ENCODE peak calls at places on chromosomes 7 and 10, in ten cellular contexts. X is IMR-90, V is right lobe of liver, U is heart left ventricle, K is thyroid gland, A is Peyer's patch, G is endothelial cell of umbilical vein, B is stomach, F is uterus, O is sigmoid colon. T is an unnamed sample.

GRCh38 chr10:118218562-118218961 is 123.6 kb downstream of the FAM204A start:
- DNase-seq in X (no peak), V (no peak), U (no peak), K (no peak), A (no peak), G (no peak), B (no peak), F (no peak), O (no peak), T (no peak)

GRCh38 chr7:138431517-138431916 is 28.5 kb upstream of the TRIM24 start:
- DNase-seq in X (no peak), V (no peak), U (no peak), K (no peak), A (no peak), G (no peak), B (no peak), F (no peak), O (no peak), T (no peak)

GRCh38 chr10:26221571-26221970 is 5.0 kb downstream of the GAD2 start:
- DNase-seq in X (no peak), V (no peak), U (no peak), K (no peak), A (no peak), G (no peak), B (no peak), F (no peak), O (no peak), T (no peak)

GRCh38 chr7:41504581-41504980 is 198.3 kb downstream of the INHBA start:
- DNase-seq in X (peak; percentile 15), V (no peak), U (no peak), K (no peak), A (no peak), G (no peak), B (no peak), F (no peak), O (no peak), T (no peak)

GRCh38 chr7:27191716-27192545 is 6.9 kb upstream of the HOXA11 start:
- DNase-seq in X (no peak), V (no peak), U (no peak), K (no peak), A (no peak), G (no peak), B (peak; percentile 24), F (peak; percentile 56), O (peak; percentile 91), T (no peak)

GRCh38 chr7:5517057-5517456 is 93.4 kb upstream of the TNRC18 start:
- DNase-seq in X (no peak), V (no peak), U (no peak), K (no peak), A (no peak), G (no peak), B (no peak), F (no peak), O (no peak), T (no peak)

GRCh38 chr7:142556745-142557144 is 192.5 kb upstream of the PRSS1 start:
- DNase-seq in X (peak; percentile 99), V (peak; percentile 73), U (peak; percentile 38), K (peak; percentile 53), A (peak; percentile 77), G (peak; percentile 91), B (peak; percentile 38), F (no peak), O (no peak), T (peak; percentile 58)

GRCh38 chr7:134820295-134820694 is 40.9 kb downstream of the CALD1 start:
- DNase-seq in X (no peak), V (no peak), U (no peak), K (no peak), A (no peak), G (no peak), B (no peak), F (no peak), O (no peak), T (no peak)

GRCh38 chr10:110717830-110718595 is 73.9 kb downstream of the RBM20 start:
- DNase-seq in X (no peak), V (no peak), U (peak; percentile 68), K (peak; percentile 13), A (no peak), G (no peak), B (no peak), F (no peak), O (peak; percentile 75), T (no peak)

GRCh38 chr10:71740069-71740468 is 20.5 kb upstream of the C10orf105 start:
- DNase-seq in X (peak; percentile 78), V (no peak), U (peak; percentile 58), K (peak; percentile 72), A (no peak), G (no peak), B (no peak), F (no peak), O (no peak), T (peak; percentile 70)

GRCh38 chr7:17144313-17144712 is 154.1 kb upstream of the AHR start:
- DNase-seq in X (peak; percentile 46), V (no peak), U (no peak), K (no peak), A (no peak), G (peak; percentile 22), B (no peak), F (no peak), O (no peak), T (peak; percentile 29)

GRCh38 chr7:34361663-34362250 is 296.3 kb upstream of the NPSR1 start:
- DNase-seq in X (no peak), V (no peak), U (no peak), K (no peak), A (no peak), G (no peak), B (no peak), F (no peak), O (no peak), T (no peak)

GRCh38 chr10:83917519-83918506 is 221.5 kb upstream of the GHITM start:
- DNase-seq in X (no peak), V (no peak), U (no peak), K (peak; percentile 30), A (peak; percentile 54), G (peak; percentile 3), B (no peak), F (no peak), O (peak; percentile 72), T (no peak)

GRCh38 chr7:121931149-121931922 is 58.4 kb downstream of the PTPRZ1 start:
- DNase-seq in X (no peak), V (no peak), U (no peak), K (no peak), A (no peak), G (no peak), B (no peak), F (no peak), O (no peak), T (no peak)

GRCh38 chr10:73126343-73126742 is 16.1 kb downstream of the NUDT13 start:
- DNase-seq in X (no peak), V (no peak), U (no peak), K (no peak), A (no peak), G (no peak), B (no peak), F (no peak), O (no peak), T (no peak)

GRCh38 chr7:88217675-88218427 is 2.0 kb downstream of the SRI start:
- DNase-seq in X (no peak), V (no peak), U (no peak), K (peak; percentile 24), A (no peak), G (no peak), B (no peak), F (no peak), O (no peak), T (no peak)
- TF ChIP-seq POLR2A in X (no peak), V (no peak), U (no peak), K (no peak), A (no peak), G (no peak), B (no peak), F (no peak), O (no peak), T (no peak)

DNA sequence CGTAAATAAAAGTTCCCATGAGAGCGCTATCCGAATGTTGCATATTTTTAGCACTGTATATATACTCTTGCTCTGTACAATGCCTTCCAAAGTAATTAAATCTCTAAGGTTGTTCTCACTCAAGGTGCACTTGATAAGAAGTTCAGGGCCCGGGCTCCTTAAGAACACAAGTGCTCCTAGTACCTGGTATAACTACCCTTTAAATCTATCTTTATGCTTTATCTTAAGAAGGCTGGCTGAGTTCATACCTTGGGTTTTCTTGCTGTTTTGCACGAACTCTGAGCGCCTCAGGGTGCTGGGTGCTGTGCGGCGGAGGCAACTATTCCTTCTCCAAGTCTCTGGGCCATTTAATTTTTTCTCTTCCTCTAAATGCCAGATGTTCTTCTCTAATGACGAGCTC is 80.4 kb downstream of the DNMBP start:
- DNase-seq in X (no peak), V (no peak), U (no peak), K (no peak), A (no peak), G (no peak), B (peak; percentile 52), F (no peak), O (no peak), T (no peak)
- TF ChIP-seq POLR2A in X (no peak), V (no peak), U (no peak), K (no peak), A (no peak), G (no peak), B (no peak), F (no peak), O (no peak), T (no peak)

GRCh38 chr10:69007260-69007659 is 18.7 kb downstream of the KIFBP start:
- DNase-seq in X (no peak), V (no peak), U (no peak), K (no peak), A (no peak), G (no peak), B (no peak), F (no peak), O (no peak), T (no peak)

GRCh38 chr10:69005704-69006103 is 17.1 kb downstream of the KIFBP start:
- DNase-seq in X (no peak), V (no peak), U (no peak), K (no peak), A (no peak), G (no peak), B (no peak), F (no peak), O (no peak), T (no peak)

GRCh38 chr10:69009360-69009759 is 20.8 kb downstream of the KIFBP start:
- DNase-seq in X (peak; percentile 72), V (no peak), U (no peak), K (no peak), A (no peak), G (no peak), B (no peak), F (no peak), O (no peak), T (no peak)

GRCh38 chr10:69010151-69010640 is 21.6 kb downstream of the KIFBP start:
- DNase-seq in X (peak; percentile 26), V (no peak), U (no peak), K (no peak), A (no peak), G (no peak), B (no peak), F (no peak), O (no peak), T (no peak)

GRCh38 chr10:69004821-69005220 is 16.2 kb downstream of the KIFBP start:
- DNase-seq in X (peak; percentile 73), V (no peak), U (no peak), K (no peak), A (no peak), G (peak; percentile 61), B (no peak), F (no peak), O (no peak), T (peak; percentile 23)
- TF ChIP-seq POLR2A in X (no peak), V (no peak), U (no peak), K (no peak), A (no peak), G (no peak), B (no peak), F (no peak), O (no peak), T (no peak)

GRCh38 chr10:79313911-79314439 is 33.3 kb upstream of the PPIF start:
- DNase-seq in X (no peak), V (no peak), U (peak; percentile 23), K (peak; percentile 79), A (no peak), G (no peak), B (no peak), F (no peak), O (no peak), T (no peak)
- TF ChIP-seq POLR2A in X (no peak), V (no peak), U (no peak), K (no peak), A (no peak), G (no peak), B (no peak), F (no peak), O (no peak), T (no peak)

T was measured in H54.